ENCODE peak calls at places on chromosome 11, in five cellular contexts. V is spleen, I is GM12891, D is upper lobe of left lung, O is stomach. K is an unnamed sample.

GRCh38 chr11:1854132-1854948 is 1.5 kb downstream of the LSP1 start:
- DNase-seq in V (peak), I (peak), D (no peak), O (no peak), K (no peak)

GRCh38 chr11:13119361-13119760 is 110.2 kb downstream of the RASSF10 start:
- DNase-seq in V (no peak), I (no peak), D (no peak), O (no peak), K (no peak)

GRCh38 chr11:93922830-93923229 is 72.4 kb upstream of the VSTM5 start:
- DNase-seq in V (no peak), I (no peak), D (no peak), O (no peak), K (no peak)

GRCh38 chr11:119688362-119688761 is 40.6 kb downstream of the NECTIN1 start:
- DNase-seq in V (no peak), I (no peak), D (no peak), O (no peak), K (no peak)

GRCh38 chr11:40292636-40293585 is 1166.5 kb downstream of the LRRC4C start:
- DNase-seq in V (no peak), I (no peak), D (no peak), O (no peak), K (peak)

GRCh38 chr11:114785820-114786219 is 107.5 kb downstream of the NXPE2 start:
- DNase-seq in V (no peak), I (no peak), D (no peak), O (no peak), K (no peak)

GRCh38 chr11:118033443-118033842 is 43.4 kb upstream of the TMPRSS4 start:
- DNase-seq in V (no peak), I (no peak), D (no peak), O (no peak), K (no peak)

GRCh38 chr11:103875855-103876510 is 160.5 kb upstream of the DDI1 start:
- DNase-seq in V (no peak), I (no peak), D (no peak), O (no peak), K (no peak)

GRCh38 chr11:123197711-123198110 is 2.7 kb upstream of the CLMP start:
- DNase-seq in V (no peak), I (no peak), D (no peak), O (no peak), K (no peak)

GRCh38 chr11:119907122-119907933 is 178.3 kb upstream of the NECTIN1 start:
- DNase-seq in V (peak), I (no peak), D (peak), O (peak), K (no peak)

GRCh38 chr11:59728913-59729312 is 15.3 kb upstream of the OR10V1 start:
- DNase-seq in V (peak), I (no peak), D (peak), O (no peak), K (no peak)

GRCh38 chr11:11406652-11407051 is 53.6 kb upstream of the CSNK2A3 start:
- DNase-seq in V (no peak), I (no peak), D (no peak), O (no peak), K (no peak)

GRCh38 chr11:72789493-72790131 is 4.2 kb downstream of the STARD10 start:
- DNase-seq in V (no peak), I (no peak), D (no peak), O (peak), K (no peak)

GRCh38 chr11:32851251-32851650 is 21.5 kb downstream of the PRRG4 start:
- DNase-seq in V (no peak), I (no peak), D (no peak), O (no peak), K (no peak)

GRCh38 chr11:34250732-34251639 is 106.8 kb downstream of the ABTB2 start:
- DNase-seq in V (peak), I (peak), D (peak), O (peak), K (no peak)

GRCh38 chr11:21806508-21806907 is 386.4 kb upstream of the ANO5 start:
- DNase-seq in V (no peak), I (no peak), D (no peak), O (no peak), K (no peak)

GRCh38 chr11:21811572-21811971 is 381.3 kb upstream of the ANO5 start:
- DNase-seq in V (no peak), I (no peak), D (no peak), O (no peak), K (no peak)

GRCh38 chr11:21810650-21811049 is 382.2 kb upstream of the ANO5 start:
- DNase-seq in V (no peak), I (no peak), D (no peak), O (no peak), K (no peak)

DNA sequence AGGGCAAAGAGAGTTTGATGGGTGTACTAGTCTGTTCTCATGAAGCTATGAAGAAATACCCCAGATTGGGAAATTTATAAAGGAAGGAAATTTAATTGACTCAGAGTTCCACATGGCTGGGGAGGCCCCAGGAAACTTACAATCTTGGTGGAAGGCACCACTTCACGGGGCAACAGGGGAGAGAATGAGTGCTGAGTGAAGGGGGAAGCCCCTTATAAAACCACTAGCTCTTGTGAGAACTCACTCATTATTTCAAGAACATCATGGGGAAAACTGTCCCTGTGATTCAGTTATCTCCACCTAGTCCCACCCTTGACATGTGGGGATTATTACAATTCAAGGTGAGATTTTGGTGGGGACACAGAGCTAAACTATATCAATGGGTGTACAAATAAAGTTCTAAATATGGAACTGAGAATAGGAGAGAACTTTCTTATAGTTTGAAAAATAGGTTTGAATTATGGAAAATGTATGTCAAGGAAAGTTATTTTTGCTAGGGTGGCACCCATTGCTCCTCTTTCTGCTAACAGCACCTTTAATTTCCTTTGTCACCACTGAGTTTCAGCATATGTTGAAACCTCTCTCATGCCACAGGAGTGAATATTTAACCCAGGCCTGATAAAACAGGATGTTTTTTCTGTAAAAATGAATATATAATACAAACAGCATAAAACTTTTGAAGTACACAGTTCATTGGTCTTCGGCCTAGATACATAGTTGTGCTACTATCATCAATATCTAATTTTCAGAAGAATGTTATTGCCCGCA is 385.7 kb upstream of the ANO5 start:
- DNase-seq in V (no peak), I (no peak), D (no peak), O (no peak), K (no peak)
- TF ChIP-seq POLR2AphosphoS5 in V (no peak), I (no peak), D (no peak), O (no peak), K (no peak)

GRCh38 chr11:96004862-96005261 is 81.0 kb upstream of the MTMR2 start:
- DNase-seq in V (no peak), I (no peak), D (no peak), O (no peak), K (no peak)
- TF ChIP-seq POLR2A in V (no peak), I (no peak), D (no peak), O (no peak), K (no peak)

GRCh38 chr11:8959546-8960166 is 4.6 kb downstream of the TMEM9B start:
- DNase-seq in V (no peak), I (peak), D (peak), O (no peak), K (no peak)
- TF ChIP-seq POLR2AphosphoS5 in V (no peak), I (no peak), D (no peak), O (no peak), K (peak)

DNA sequence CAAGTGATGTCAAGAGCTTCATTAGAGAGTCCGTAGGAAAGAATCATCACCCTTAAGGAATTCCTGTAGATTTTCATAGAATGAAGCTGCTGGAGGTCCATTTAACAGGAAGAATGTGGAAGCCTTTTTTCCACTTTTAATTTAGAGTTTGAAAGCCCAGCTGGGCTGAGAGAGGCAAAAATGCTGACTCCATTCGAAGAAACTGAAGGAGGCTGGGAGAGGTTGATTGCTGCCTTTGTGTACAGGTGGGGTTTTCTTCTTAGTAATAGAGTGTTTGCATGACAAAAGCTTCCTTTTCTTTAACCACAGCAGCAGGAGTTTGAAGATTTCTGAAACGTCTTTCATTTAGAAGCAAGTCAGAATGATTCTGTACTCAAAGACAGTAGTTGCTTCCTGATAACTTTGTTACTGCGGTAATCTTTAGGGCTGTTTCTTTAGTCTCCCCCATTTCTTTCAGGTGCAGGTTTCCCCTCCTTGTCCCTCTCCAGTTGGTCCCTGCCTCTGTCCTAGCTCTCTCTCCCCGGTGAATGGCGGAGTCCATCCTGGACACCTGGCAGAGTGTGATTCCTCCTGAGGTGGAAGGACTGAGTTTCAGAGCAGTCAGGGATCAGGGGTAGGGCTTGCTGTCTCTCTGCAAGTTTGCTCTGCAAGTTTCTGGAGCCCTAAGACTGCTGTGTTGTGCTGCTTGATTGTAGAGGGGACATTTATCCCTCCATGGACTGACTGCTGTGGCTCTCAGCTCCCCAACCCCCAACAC is 166.2 kb downstream of the LDLRAD3 start:
- DNase-seq in V (no peak), I (peak), D (no peak), O (no peak), K (no peak)
- TF ChIP-seq POLR2A in V (no peak), I (no peak), D (no peak), O (no peak), K (no peak)

DNA sequence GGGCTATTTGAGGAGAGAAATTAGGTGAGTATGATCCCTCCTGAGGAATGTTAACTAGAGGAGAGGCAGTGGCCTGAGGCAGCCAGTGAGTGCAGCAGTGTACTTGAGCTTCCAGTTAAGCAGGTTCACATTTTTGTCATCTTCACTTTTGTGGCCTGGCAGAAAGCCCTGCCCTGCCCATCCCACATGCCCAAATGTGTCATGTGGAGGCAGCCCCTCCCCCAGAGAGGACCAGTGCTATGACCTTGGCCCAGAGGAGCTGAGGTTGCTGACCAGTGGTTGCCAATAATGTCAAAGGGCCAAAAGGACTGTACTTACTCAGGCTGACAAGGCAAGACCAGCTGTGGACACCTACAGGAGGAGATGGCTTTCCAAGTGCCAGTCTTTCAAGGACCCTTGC is 17.6 kb upstream of the GRK2 start:
- DNase-seq in V (no peak), I (no peak), D (peak), O (no peak), K (no peak)
- TF ChIP-seq POLR2AphosphoS5 in V (peak), I (no peak), D (peak), O (no peak), K (no peak)

DNA sequence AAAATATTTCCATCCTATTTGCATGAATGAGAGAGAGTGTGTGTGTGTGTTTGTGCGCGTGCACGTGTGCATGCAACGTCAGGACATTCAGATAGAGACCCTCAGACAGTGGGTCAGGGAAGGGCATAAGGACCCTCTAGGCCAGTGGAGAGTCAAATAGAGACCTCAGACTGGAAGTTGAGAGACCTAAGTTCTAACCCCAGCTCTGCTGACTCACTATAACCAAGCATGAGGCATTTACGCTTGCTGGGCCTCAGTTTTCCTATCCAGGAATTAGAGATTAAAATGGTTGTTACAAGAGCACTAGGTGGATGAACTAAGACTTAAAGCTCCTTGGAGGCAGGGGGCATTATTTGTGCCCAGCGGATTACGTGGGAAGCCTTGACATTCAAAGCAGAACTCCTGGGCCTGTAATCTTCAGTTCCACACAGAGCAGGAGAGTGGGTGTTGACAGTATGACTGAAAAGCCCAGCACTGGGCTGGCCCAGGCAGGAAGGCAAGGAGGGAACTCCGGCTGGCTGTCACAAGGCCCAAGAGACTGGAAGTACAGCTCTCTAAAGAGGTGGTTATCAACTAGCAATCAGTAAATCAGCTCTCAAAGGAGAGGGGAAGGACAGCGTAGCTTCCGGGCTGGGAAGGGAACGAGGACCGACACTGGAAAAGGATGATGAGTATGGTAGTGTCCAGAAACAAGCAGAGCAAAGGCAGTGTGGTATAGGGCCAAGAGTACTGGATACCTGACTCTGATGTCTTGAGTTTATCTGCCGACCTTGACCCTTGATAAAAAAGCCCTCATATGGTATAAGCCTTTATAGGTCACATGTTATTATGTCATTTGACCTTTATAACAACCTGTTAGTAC is 9.2 kb downstream of the RHOG start:
- DNase-seq in V (peak), I (no peak), D (peak), O (peak), K (no peak)
- TF ChIP-seq POLR2A in V (no peak), I (no peak), D (no peak), O (no peak), K (no peak)

GRCh38 chr11:75313457-75314272 is 37.8 kb downstream of the ARRB1 start:
- DNase-seq in V (no peak), I (no peak), D (peak), O (peak), K (peak)

GRCh38 chr11:75314771-75315438 is 36.6 kb downstream of the ARRB1 start:
- DNase-seq in V (no peak), I (no peak), D (no peak), O (no peak), K (peak)

GRCh38 chr11:75308986-75309385 is 42.5 kb downstream of the ARRB1 start:
- DNase-seq in V (no peak), I (no peak), D (no peak), O (no peak), K (no peak)

GRCh38 chr11:75312346-75312745 is 39.1 kb downstream of the ARRB1 start:
- DNase-seq in V (no peak), I (no peak), D (no peak), O (no peak), K (no peak)

GRCh38 chr11:75311858-75312288 is 39.6 kb downstream of the ARRB1 start:
- DNase-seq in V (no peak), I (no peak), D (peak), O (peak), K (peak)
- TF ChIP-seq POLR2AphosphoS5 in V (peak), I (no peak), D (peak), O (peak), K (peak)

DNA sequence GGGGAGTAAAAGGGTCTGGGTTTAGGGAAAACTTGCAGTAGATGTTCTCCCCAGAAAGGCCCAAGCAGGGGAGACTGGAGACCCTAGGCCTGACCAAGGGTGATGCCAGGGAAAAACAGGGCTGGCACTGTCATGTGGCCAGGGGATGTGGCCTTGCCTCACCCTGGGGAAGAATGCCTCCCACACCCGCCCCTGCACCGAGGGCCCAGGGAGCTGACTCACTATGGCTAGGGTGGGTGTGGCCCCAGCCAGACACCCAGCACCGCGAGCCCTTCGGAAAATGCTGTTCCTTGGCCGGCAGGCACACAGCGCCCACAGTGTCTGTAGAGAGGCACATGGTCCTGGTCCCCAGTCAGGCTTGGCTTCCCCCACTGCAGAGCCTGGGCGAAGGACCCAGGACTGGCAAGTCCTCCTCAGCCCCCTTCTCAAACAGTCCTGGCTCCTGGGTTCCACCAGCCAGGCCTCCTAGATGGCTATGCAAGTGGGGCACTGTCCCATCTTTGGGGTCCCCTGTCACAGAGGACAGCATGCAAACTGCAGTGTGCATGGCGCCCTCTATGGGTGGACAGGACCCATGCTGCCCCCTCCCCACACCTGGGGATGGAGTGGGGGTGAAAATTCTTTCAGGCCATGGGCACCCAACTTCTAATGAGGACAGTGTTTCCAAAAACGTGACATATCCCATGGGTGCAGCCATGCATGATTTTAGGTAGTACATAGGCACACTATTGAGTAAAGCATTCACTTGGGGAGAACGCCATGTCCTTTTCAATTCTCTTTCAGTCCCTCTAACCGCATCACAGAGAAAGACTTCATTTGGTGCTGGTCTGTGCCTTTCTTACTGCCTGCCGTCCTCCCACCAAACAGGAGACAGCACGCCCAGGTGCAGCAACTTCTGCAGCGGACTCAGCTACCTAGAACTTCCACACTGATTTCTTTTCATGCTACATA is 15.2 kb downstream of the TMPRSS5 start:
- DNase-seq in V (no peak), I (no peak), D (no peak), O (peak), K (no peak)
- TF ChIP-seq POLR2A in V (no peak), I (no peak), D (no peak), O (no peak), K (no peak)

GRCh38 chr11:10352911-10353550 is 48.2 kb downstream of the ADM start:
- DNase-seq in V (no peak), I (no peak), D (no peak), O (no peak), K (no peak)

GRCh38 chr11:10349806-10350205 is 44.9 kb downstream of the ADM start:
- DNase-seq in V (no peak), I (no peak), D (no peak), O (no peak), K (no peak)

GRCh38 chr11:10350341-10350740 is 45.5 kb downstream of the ADM start:
- DNase-seq in V (no peak), I (no peak), D (no peak), O (no peak), K (no peak)

GRCh38 chr11:10351435-10351767 is 46.5 kb downstream of the ADM start:
- DNase-seq in V (no peak), I (no peak), D (no peak), O (peak), K (no peak)

GRCh38 chr11:10351768-10352641 is 47.1 kb downstream of the ADM start:
- DNase-seq in V (no peak), I (no peak), D (peak), O (peak), K (peak)
- TF ChIP-seq POLR2AphosphoS5 in V (peak), I (no peak), D (peak), O (peak), K (peak)

GRCh38 chr11:64296830-64297721 is 3.1 kb upstream of the CATSPERZ start:
- DNase-seq in V (no peak), I (no peak), D (no peak), O (no peak), K (no peak)
- TF ChIP-seq POLR2A in V (no peak), I (no peak), D (no peak), O (no peak), K (no peak)

K was measured in sigmoid colon.